ENCODE peak calls at places on chromosome 15, in eight cellular contexts. A is foreskin keratinocyte, R is caudate nucleus, P is HepG2, Y is ovary, B is HL-60, Z is upper lobe of left lung, D is body of pancreas. C is an unnamed sample.

GRCh38 chr15:52100807-52101206 is 11.8 kb downstream of the BCL2L10 start:
- DNase-seq in Z (peak), B (peak), D (peak), Y (peak), R (no peak), P (no peak), A (peak), C (peak)

GRCh38 chr15:68658641-68659358 is 80.0 kb downstream of the CORO2B start:
- DNase-seq in R (no peak), P (no peak), Z (no peak), Y (no peak), B (no peak), D (no peak), A (no peak), C (no peak)

GRCh38 chr15:82647045-82647834 is at the start of gene CPEB1:
- DNase-seq in R (peak), Z (no peak), Y (peak), D (peak), A (no peak), P (no peak), B (no peak), C (peak)

GRCh38 chr15:99474981-99475753 is 90.6 kb upstream of the MEF2A start:
- DNase-seq in A (no peak), P (no peak), D (no peak), Z (peak), Y (no peak), R (no peak), B (no peak), C (no peak)

GRCh38 chr15:85411992-85412538 is 31.7 kb downstream of the AKAP13 start:
- DNase-seq in A (no peak), Y (no peak), R (no peak), Z (no peak), B (no peak), D (no peak), P (peak), C (no peak)

GRCh38 chr15:55999635-56000034 is 6.2 kb upstream of the NEDD4 start:
- DNase-seq in D (no peak), P (no peak), A (peak), Y (no peak), B (no peak), Z (no peak), R (no peak), C (no peak)

GRCh38 chr15:77781131-77782051 is 148.7 kb upstream of the LINGO1 start:
- DNase-seq in Z (no peak), R (no peak), B (no peak), A (no peak), P (no peak), Y (no peak), D (no peak), C (no peak)

GRCh38 chr15:91192285-91193058 is 92.4 kb downstream of the SV2B start:
- DNase-seq in B (no peak), A (no peak), R (no peak), D (no peak), P (no peak), Y (no peak), Z (no peak), C (no peak)

GRCh38 chr15:93071469-93071891 is 17.5 kb downstream of the RGMA start:
- DNase-seq in P (no peak), Z (no peak), D (no peak), Y (peak), A (no peak), R (no peak), B (no peak), C (no peak)

GRCh38 chr15:70463453-70463834 is 299.9 kb downstream of the UACA start:
- DNase-seq in Z (no peak), B (no peak), R (no peak), Y (no peak), P (no peak), A (no peak), D (no peak), C (no peak)

GRCh38 chr15:79967331-79968182 is 3.4 kb downstream of the BCL2A1 start:
- DNase-seq in A (no peak), P (no peak), D (no peak), Y (no peak), B (no peak), Z (no peak), R (no peak), C (no peak)

GRCh38 chr15:77749236-77749997 is 116.7 kb upstream of the LINGO1 start:
- DNase-seq in Z (no peak), D (no peak), P (no peak), Y (no peak), B (no peak), A (no peak), R (no peak), C (no peak)

GRCh38 chr15:57133127-57133968 is 214.9 kb downstream of the TCF12 start:
- DNase-seq in A (no peak), Z (no peak), R (no peak), Y (no peak), P (no peak), B (no peak), D (peak), C (no peak)

GRCh38 chr15:35624881-35625280 is 78.9 kb upstream of the DPH6 start:
- DNase-seq in Z (peak), Y (peak), P (no peak), D (no peak), R (no peak), A (no peak), B (no peak), C (peak)

GRCh38 chr15:34721157-34721801 is 33.5 kb downstream of the GJD2 start:
- DNase-seq in P (no peak), B (no peak), Y (no peak), D (no peak), Z (no peak), R (no peak), A (no peak), C (no peak)

GRCh38 chr15:72105111-72105510 is 12.8 kb downstream of the MYO9A start:
- DNase-seq in D (no peak), A (no peak), P (no peak), Z (no peak), R (no peak), Y (no peak), B (no peak), C (no peak)

GRCh38 chr15:77541421-77542181 is 91.1 kb downstream of the LINGO1 start:
- DNase-seq in Z (peak), D (no peak), A (no peak), B (no peak), Y (peak), R (peak), P (no peak), C (no peak)

GRCh38 chr15:54373332-54373731 is 395.1 kb downstream of the UNC13C start:
- DNase-seq in D (no peak), R (no peak), Y (no peak), B (no peak), P (no peak), Z (no peak), A (no peak), C (no peak)

GRCh38 chr15:45179221-45179985 is 8.4 kb downstream of the SHF start:
- DNase-seq in Z (peak), R (no peak), Y (no peak), D (peak), B (no peak), A (no peak), P (peak), C (peak)

GRCh38 chr15:80948651-80949292 is 40.8 kb downstream of the MESD start:
- DNase-seq in Y (no peak), Z (no peak), A (no peak), B (no peak), P (no peak), D (no peak), R (no peak), C (no peak)

GRCh38 chr15:70605606-70606410 is 157.6 kb downstream of the UACA start:
- DNase-seq in R (peak), Z (no peak), A (no peak), B (no peak), D (peak), P (peak), Y (peak), C (peak)

GRCh38 chr15:75451202-75451673 is 252 bp downstream of the SIN3A start:
- DNase-seq in D (no peak), Z (no peak), P (no peak), R (no peak), A (no peak), B (no peak), Y (no peak), C (no peak)

GRCh38 chr15:96171842-96172241 is 158.7 kb upstream of the NR2F2 start:
- DNase-seq in R (no peak), P (peak), B (no peak), D (no peak), A (no peak), Y (no peak), Z (no peak), C (no peak)

GRCh38 chr15:101070502-101071273 is 151.5 kb downstream of the LRRK1 start:
- DNase-seq in A (peak), P (peak), Y (no peak), R (no peak), Z (no peak), B (no peak), D (no peak), C (peak)

GRCh38 chr15:101068961-101069734 is 150.0 kb downstream of the LRRK1 start:
- DNase-seq in Z (no peak), D (no peak), A (peak), B (no peak), Y (no peak), P (peak), R (no peak), C (no peak)

GRCh38 chr15:101070024-101070423 is 150.9 kb downstream of the LRRK1 start:
- DNase-seq in P (no peak), D (no peak), Y (no peak), A (no peak), R (no peak), B (no peak), Z (no peak), C (no peak)

GRCh38 chr15:101068523-101068960 is 149.4 kb downstream of the LRRK1 start:
- DNase-seq in Z (no peak), D (no peak), A (no peak), R (no peak), P (no peak), B (no peak), Y (no peak), C (no peak)

DNA sequence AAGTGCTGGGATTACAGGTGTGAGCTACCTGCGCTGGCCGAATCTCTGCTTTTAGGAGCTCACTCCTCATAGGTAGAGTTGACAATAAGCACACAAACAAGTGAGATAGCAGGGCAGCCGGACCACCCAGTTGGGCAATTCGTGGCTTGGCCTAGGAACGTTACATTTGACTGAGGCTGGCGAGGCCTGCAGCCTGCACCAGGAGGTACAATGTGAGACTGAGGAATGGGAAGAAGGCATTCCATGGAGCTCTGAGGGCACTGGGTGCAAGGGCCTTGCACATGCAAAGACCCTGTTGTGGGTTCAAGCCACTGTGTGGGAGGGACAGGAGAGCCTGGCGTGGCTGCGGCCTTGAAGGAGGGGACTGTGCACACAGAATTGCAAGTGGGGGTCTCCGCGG is 152.5 kb downstream of the LRRK1 start:
- DNase-seq in B (no peak), R (no peak), A (no peak), D (no peak), Z (no peak), P (no peak), Y (no peak), C (no peak)
- H3K27ac ChIP-seq in B (no peak), R (no peak), A (peak), D (no peak), Z (no peak), P (peak), Y (no peak), C (no peak)

GRCh38 chr15:58409861-58410260 is 21.9 kb upstream of the LIPC start:
- DNase-seq in A (no peak), D (no peak), Z (no peak), R (no peak), P (no peak), Y (no peak), B (no peak), C (no peak)
- H3K27ac ChIP-seq in A (no peak), D (no peak), Z (no peak), R (no peak), P (no peak), Y (no peak), B (no peak), C (no peak)

DNA sequence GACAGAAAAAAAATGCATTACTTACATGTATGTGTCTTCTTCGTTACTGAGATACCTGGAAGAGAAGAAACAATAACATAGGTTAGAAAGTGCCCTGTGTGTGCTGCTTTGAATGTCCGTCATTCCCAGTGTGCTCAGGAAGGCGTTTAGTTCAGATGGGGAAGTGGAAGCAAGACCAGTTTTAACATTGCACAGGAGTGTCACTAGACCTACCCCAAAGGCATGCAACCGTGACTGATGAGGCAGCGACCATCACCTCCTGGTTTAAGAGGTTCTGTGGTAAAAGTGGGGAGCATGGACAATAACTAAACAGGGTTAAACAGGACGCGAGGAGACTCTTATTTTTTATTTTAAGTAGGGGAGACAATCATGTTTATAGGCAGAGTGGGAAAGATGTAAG is 199.7 kb upstream of the ICE2 start:
- DNase-seq in B (no peak), P (no peak), A (no peak), Z (no peak), Y (no peak), D (no peak), R (no peak), C (no peak)
- H3K27ac ChIP-seq in B (no peak), P (no peak), A (no peak), Z (no peak), Y (no peak), D (no peak), R (no peak), C (no peak)

GRCh38 chr15:51075364-51075763 is 19.3 kb downstream of the TNFAIP8L3 start:
- DNase-seq in Y (no peak), A (no peak), Z (no peak), D (no peak), B (no peak), R (no peak), P (no peak), C (no peak)

GRCh38 chr15:51076898-51077564 is 17.7 kb downstream of the TNFAIP8L3 start:
- DNase-seq in A (no peak), B (no peak), P (no peak), Y (peak), R (no peak), D (peak), Z (peak), C (no peak)

GRCh38 chr15:51077565-51078153 is 17.0 kb downstream of the TNFAIP8L3 start:
- DNase-seq in Z (peak), R (peak), P (no peak), Y (peak), B (no peak), D (peak), A (no peak), C (peak)

GRCh38 chr15:51074926-51075325 is 19.8 kb downstream of the TNFAIP8L3 start:
- DNase-seq in P (no peak), B (no peak), Y (no peak), A (peak), D (no peak), R (no peak), Z (no peak), C (no peak)

DNA sequence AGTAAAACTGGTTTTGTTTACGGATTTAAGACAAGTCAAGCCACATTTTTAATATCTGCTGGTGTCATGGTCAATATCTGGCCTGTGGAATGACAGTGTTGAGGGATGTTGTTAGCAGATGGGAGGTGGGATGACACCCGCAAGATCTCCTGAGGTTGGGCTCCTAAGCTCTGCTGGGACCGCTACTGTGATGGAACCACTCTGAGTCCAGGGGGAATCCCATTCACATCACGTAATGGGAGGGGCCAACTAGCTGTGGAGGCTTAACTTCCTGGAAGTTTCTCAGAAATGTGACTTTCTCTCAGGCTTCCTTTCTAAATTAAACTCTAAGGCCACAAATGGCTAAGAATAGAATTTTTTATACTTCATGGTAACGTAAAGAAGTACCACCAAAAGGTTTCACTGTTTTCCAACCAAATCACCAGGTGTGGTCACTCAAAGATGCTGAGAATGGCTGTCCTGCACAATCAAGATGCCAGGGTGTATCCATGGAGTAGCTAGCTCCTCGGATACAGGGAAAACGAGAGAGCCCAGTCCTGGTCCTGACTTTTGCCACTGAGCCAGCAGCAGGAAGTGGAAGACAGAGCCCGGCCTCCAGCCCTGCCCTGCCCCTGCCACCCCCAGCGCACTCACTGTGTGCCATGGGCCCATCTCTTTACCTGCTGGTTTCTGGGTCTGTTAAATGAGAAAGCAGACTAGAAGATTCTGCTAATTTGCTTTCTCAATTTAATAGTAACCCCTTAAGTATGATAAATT is 18.4 kb downstream of the TNFAIP8L3 start:
- DNase-seq in Y (no peak), Z (no peak), D (no peak), P (no peak), B (no peak), R (no peak), A (no peak), C (no peak)
- H3K27ac ChIP-seq in Y (no peak), Z (peak), D (no peak), P (no peak), B (no peak), R (no peak), A (no peak), C (no peak)

GRCh38 chr15:41620536-41621199 is 39.5 kb upstream of the MGA start:
- DNase-seq in R (no peak), D (no peak), Y (no peak), A (no peak), Z (no peak), P (no peak), B (no peak), C (no peak)
- H3K27ac ChIP-seq in R (peak), D (peak), Y (peak), A (no peak), Z (peak), P (peak), B (peak), C (peak)

GRCh38 chr15:29043731-29044485 is 158.1 kb downstream of the APBA2 start:
- DNase-seq in D (no peak), R (no peak), B (no peak), A (no peak), P (no peak), Z (no peak), Y (no peak), C (no peak)
- H3K27ac ChIP-seq in D (no peak), R (peak), B (no peak), A (no peak), P (no peak), Z (no peak), Y (no peak), C (no peak)

DNA sequence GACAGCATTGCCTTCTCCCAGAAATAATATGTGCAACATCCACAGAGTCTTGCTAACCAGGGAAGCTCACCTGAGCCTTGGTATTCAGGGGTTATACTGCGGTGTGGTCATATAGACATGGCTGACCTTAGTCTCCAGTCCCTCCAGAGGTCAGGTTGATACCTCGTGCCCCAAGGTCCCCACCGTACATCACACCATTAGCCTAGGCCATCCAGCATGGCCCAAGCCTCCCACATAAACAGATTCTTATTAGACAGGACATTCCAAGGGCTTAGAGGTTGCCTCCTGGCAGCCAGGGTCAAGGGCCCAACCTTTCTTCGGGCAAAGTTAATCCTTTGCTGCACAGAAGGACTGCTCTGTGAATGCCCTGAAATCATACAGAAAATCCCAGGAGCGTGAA is 18.8 kb downstream of the ACAN start:
- DNase-seq in B (no peak), R (no peak), P (no peak), Y (no peak), D (no peak), Z (no peak), A (no peak), C (no peak)
- H3K27ac ChIP-seq in B (no peak), R (no peak), P (no peak), Y (no peak), D (no peak), Z (no peak), A (no peak), C (no peak)

GRCh38 chr15:38991126-38991525 is 426.5 kb upstream of the RASGRP1 start:
- DNase-seq in B (no peak), Y (no peak), A (no peak), P (peak), Z (no peak), R (no peak), D (no peak), C (peak)

GRCh38 chr15:38994310-38994709 is 429.7 kb upstream of the RASGRP1 start:
- DNase-seq in Y (no peak), P (peak), A (no peak), R (no peak), B (no peak), Z (no peak), D (no peak), C (no peak)

GRCh38 chr15:38991701-38992100 is 427.1 kb upstream of the RASGRP1 start:
- DNase-seq in B (no peak), D (no peak), Z (no peak), Y (no peak), A (no peak), R (no peak), P (no peak), C (no peak)

GRCh38 chr15:38996111-38996541 is 431.5 kb upstream of the RASGRP1 start:
- DNase-seq in A (no peak), R (no peak), Z (no peak), P (no peak), Y (no peak), D (no peak), B (no peak), C (no peak)

DNA sequence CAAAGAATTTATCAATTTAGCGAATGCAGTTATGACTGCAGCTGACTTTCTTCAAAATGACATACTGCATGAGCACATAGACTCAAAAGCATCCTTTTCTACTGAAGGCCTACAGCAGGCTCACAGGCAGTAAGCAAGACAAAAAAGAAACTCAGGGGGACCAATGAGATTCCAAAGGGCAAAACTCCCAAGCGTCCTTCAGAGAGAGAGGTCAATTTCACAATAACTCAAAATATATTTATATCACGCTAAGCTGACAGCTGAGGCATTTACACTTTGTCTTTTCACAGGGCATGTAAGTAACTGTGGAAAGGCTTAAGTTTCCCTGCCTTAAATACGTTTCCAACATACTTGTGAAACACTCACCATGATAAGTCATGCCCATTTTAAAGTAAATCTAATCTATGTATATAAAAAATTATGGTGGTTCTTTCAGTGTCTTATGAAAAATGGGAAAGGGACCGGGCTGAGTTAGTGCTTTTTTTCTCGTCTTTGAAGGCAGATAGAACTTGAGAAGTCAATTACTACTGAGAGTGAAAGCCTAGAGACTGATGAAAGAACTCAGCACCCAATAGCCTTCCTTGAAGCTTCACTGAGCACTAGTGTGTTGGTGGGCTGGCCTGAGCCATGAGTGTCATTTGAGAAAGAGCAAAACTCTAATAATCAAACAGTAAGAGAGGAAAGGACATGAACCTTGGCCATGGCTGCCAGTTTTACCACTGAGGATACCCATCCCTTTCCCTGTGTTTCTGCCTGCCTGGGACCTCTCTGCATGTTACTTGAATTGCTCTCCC is 428.1 kb upstream of the RASGRP1 start:
- DNase-seq in P (no peak), Y (no peak), B (no peak), A (no peak), Z (no peak), R (no peak), D (no peak), C (no peak)
- H3K27ac ChIP-seq in P (no peak), Y (no peak), B (no peak), A (no peak), Z (no peak), R (no peak), D (peak), C (no peak)